ENCODE peak calls at places on chromosomes 11 and 22, in four cellular contexts. T is transverse colon, Z is breast epithelium, R is thyroid gland. I is an unnamed sample.

GRCh38 chr11:100682247-100682969 is 4.7 kb upstream of the ARHGAP42 start:
- DNase-seq in T (no peak), Z (no peak), R (no peak), I (no peak)

GRCh38 chr11:44753965-44754645 is 27.3 kb downstream of the TSPAN18 start:
- DNase-seq in R (no peak), T (no peak), Z (no peak), I (peak)

GRCh38 chr11:2480874-2481220 is 36.0 kb downstream of the KCNQ1 start:
- DNase-seq in Z (no peak), T (no peak), R (no peak), I (no peak)

GRCh38 chr22:47124946-47125345 is 362.5 kb downstream of the TBC1D22A start:
- DNase-seq in R (no peak), Z (no peak), T (no peak), I (no peak)

GRCh38 chr11:32562839-32563599 is 20.6 kb upstream of the EIF3M start:
- DNase-seq in Z (no peak), T (no peak), R (peak), I (no peak)

GRCh38 chr11:72525466-72525865 is 91.1 kb upstream of the CLPB start:
- DNase-seq in T (no peak), R (peak), Z (no peak), I (no peak)

GRCh38 chr11:94879006-94879405 is 94.3 kb downstream of the CWC15 start:
- DNase-seq in R (no peak), T (no peak), Z (no peak), I (no peak)

GRCh38 chr11:113477321-113477720 is 2.1 kb upstream of the DRD2 start:
- DNase-seq in R (no peak), T (no peak), Z (no peak), I (no peak)

GRCh38 chr11:7270233-7270760 is 18.6 kb downstream of the SYT9 start:
- DNase-seq in T (no peak), R (no peak), Z (no peak), I (no peak)

GRCh38 chr11:69665669-69666068 is 9.5 kb downstream of the LTO1 start:
- DNase-seq in Z (peak), T (no peak), R (no peak), I (no peak)

GRCh38 chr11:69666752-69667536 is 8.2 kb downstream of the LTO1 start:
- DNase-seq in R (no peak), T (no peak), Z (peak), I (no peak)

GRCh38 chr11:69666261-69666660 is 8.9 kb downstream of the LTO1 start:
- DNase-seq in Z (no peak), R (no peak), T (no peak), I (no peak)

GRCh38 chr11:69669486-69669885 is 5.7 kb downstream of the LTO1 start:
- DNase-seq in R (no peak), T (no peak), Z (peak), I (no peak)

GRCh38 chr11:69667619-69668604 is 7.2 kb downstream of the LTO1 start:
- DNase-seq in R (no peak), T (no peak), Z (peak), I (no peak)
- TF ChIP-seq POLR2A in R (no peak), T (no peak), Z (no peak), I (no peak)

GRCh38 chr22:26512149-26512793 is at the start of gene TFIP11:
- DNase-seq in R (peak), T (peak), Z (peak), I (peak)
- TF ChIP-seq POLR2A in R (peak), T (peak), Z (peak), I (no peak)

GRCh38 chr11:65861533-65862183 is 1.4 kb downstream of the MUS81 start:
- DNase-seq in Z (no peak), T (peak), R (no peak), I (no peak)

GRCh38 chr11:65859812-65860277 is 388 bp upstream of the MUS81 start:
- DNase-seq in T (peak), Z (no peak), R (no peak), I (peak)

GRCh38 chr11:65859134-65859811 is 960 bp upstream of the MUS81 start:
- DNase-seq in T (peak), R (peak), Z (peak), I (peak)

GRCh38 chr11:65861165-65861505 is 902 bp downstream of the MUS81 start:
- DNase-seq in Z (no peak), R (no peak), T (peak), I (no peak)

DNA sequence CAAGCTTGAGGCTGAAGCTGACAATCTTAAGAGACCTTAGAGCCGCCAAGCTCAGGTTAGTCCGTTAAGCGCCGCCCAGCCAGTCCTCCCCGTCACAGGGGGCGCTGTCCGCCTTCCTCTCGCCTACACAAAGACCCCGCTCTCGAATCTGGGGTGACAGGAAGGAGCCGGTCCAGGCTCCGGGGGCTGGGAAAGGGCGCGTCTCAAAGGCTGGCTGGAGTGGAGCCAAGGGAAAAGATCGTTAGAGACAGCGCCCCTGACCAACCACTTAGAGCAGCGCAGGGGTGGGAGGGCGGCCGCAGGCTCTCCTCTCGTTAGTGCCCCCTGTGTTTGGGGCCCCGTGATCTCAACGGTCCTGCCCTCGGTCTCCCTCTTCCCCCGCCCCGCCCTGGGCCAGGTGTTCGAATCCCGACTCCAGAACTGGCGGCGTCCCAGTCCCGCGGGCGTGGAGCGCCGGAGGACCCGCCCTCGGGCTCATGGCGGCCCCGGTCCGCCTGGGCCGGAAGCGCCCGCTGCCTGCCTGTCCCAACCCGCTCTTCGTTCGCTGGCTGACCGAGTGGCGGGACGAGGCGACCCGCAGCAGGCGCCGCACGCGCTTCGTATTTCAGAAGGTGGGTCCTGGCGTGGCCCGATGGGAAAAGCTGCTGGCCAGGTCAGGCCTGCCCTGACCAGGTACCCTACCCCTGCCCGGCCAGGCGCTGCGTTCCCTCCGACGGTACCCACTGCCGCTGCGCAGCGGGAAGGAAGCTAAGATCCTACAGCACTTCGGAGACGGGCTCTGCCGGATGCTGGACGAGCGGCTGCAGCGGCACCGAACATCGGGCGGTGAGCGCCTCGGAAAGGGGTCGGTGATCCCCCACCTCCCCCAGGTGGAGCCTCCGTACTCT is at the start of gene MUS81:
- DNase-seq in R (peak), T (peak), Z (peak), I (peak)
- TF ChIP-seq POLR2A in R (peak), T (peak), Z (peak), I (no peak)

DNA sequence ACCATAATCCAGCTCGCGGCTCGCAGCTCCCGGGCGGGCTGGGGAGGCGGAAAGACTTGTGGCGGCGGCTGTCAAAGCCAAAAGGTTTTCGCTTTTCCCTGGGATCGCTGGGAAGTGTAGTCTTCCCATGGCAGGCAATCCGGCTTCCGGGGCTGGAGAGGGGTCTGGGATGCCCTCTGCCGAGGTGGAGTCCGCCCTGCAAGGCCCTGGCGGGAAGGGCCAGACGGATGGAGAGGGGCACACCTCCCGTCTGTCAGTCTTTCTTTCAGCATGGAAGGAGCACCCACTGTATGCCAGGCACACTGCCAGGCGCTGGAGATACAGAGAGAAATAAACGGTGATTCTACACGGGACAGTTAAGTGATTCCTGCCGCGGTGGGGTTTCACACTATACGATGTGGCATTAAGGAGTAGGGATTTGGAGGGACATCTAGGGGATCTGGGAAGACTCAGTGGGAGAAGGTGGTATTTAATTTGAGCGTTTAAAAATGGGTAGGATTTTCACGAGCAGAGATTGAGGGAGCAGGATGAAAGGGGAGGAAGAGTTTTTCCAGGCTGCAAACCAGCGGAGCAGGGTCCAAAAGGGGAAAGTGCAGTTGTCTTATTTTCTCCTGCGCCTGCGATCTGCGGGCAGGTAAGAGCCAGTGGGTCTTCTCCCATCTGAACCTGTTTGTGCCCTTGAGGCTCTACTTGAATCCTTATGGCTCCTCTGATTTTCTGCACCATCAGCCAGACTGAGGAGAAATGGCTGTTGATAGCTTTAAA is at the start of gene BACE1:
- DNase-seq in R (peak), T (peak), Z (peak), I (peak)
- TF ChIP-seq POLR2A in R (peak), T (no peak), Z (no peak), I (no peak)

DNA sequence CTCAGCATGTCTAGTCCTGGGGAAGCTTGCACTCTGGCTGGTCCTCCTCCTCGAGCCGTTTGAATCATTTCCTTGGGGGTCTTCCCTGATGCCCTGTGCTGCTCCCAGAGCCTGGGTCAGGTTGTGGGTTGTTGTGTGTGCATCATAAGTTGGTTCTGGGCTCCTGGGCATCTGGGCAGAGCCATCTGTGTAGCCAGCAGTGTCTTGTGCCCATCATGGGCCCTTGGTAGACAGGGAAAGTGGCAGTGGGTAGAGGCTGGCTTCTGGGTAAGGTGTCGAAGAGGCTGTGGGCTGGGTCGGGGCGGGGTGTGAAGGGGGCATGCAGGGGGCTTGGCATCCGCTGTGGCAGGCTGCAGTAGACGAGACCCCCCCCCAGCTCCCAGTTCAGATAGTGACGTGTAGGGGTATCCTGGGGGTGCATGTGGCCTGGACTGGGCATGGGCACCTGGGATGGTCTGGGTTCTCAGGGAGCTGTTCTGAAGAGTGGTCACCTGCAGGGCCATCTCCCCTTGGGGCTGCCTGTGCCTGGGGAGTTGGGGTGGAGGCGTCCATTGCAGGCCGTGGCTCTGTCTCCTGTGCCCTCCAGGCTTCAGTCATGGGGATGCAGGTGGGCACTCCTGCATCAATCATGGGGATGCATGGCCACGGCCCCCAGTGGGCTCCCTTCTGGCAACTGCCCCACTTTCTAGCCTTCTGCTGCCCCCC is 7.2 kb upstream of the TRMT2A start:
- DNase-seq in Z (no peak), T (no peak), R (no peak), I (no peak)
- TF ChIP-seq POLR2A in Z (no peak), T (no peak), R (no peak), I (no peak)